ENCODE peak calls at places on chromosome 12, in eight cellular contexts. One of them, this sample, is unnamed.

GRCh38 chr12:65537978-65538377 is 259.5 kb downstream of the MSRB3 start:
- DNase-seq in B cell: no peak
- DNase-seq in HFFc6: no peak
- DNase-seq in PC-9: no peak
- DNase-seq in T-helper 17 cell: no peak
- DNase-seq in HTR-8/SVneo: no peak
- DNase-seq in cardiac fibroblast: no peak
- DNase-seq in stimulated activated CD8-positive, alpha-beta memory T cell treated with anti-CD3 and anti-CD28 coated beads, Interleukin-12 subunit alpha, Interleukin-12 subunit beta, amount 100 ng/mL, for 4 hours: no peak
- DNase-seq in this sample: no peak

GRCh38 chr12:111434049-111434448 is 28.3 kb downstream of the SH2B3 start:
- DNase-seq in HTR-8/SVneo: no peak
- DNase-seq in cardiac fibroblast: no peak
- DNase-seq in PC-9: no peak
- DNase-seq in stimulated activated CD8-positive, alpha-beta memory T cell treated with anti-CD3 and anti-CD28 coated beads, Interleukin-12 subunit alpha, Interleukin-12 subunit beta, amount 100 ng/mL, for 4 hours: no peak
- DNase-seq in B cell: no peak
- DNase-seq in T-helper 17 cell: no peak
- DNase-seq in HFFc6: no peak
- DNase-seq in this sample: no peak

GRCh38 chr12:110731479-110731878 is 11.2 kb downstream of the PPP1CC start:
- DNase-seq in cardiac fibroblast: no peak
- DNase-seq in HTR-8/SVneo: no peak
- DNase-seq in T-helper 17 cell: no peak
- DNase-seq in HFFc6: no peak
- DNase-seq in B cell: no peak
- DNase-seq in stimulated activated CD8-positive, alpha-beta memory T cell treated with anti-CD3 and anti-CD28 coated beads, Interleukin-12 subunit alpha, Interleukin-12 subunit beta, amount 100 ng/mL, for 4 hours: no peak
- DNase-seq in PC-9: no peak
- DNase-seq in this sample: no peak

GRCh38 chr12:2640709-2641108 is 154.1 kb upstream of the FKBP4 start:
- DNase-seq in HFFc6: peak; percentile 95
- DNase-seq in HTR-8/SVneo: peak; percentile 96
- DNase-seq in T-helper 17 cell: no peak
- DNase-seq in PC-9: peak; percentile 41
- DNase-seq in stimulated activated CD8-positive, alpha-beta memory T cell treated with anti-CD3 and anti-CD28 coated beads, Interleukin-12 subunit alpha, Interleukin-12 subunit beta, amount 100 ng/mL, for 4 hours: no peak
- DNase-seq in cardiac fibroblast: peak; percentile 94
- DNase-seq in B cell: no peak
- DNase-seq in this sample: peak; percentile 66

GRCh38 chr12:21615441-21615840 is 10.8 kb upstream of the GYS2 start:
- DNase-seq in cardiac fibroblast: peak; percentile 61
- DNase-seq in B cell: no peak
- DNase-seq in HFFc6: no peak
- DNase-seq in T-helper 17 cell: no peak
- DNase-seq in stimulated activated CD8-positive, alpha-beta memory T cell treated with anti-CD3 and anti-CD28 coated beads, Interleukin-12 subunit alpha, Interleukin-12 subunit beta, amount 100 ng/mL, for 4 hours: no peak
- DNase-seq in HTR-8/SVneo: no peak
- DNase-seq in PC-9: no peak
- DNase-seq in this sample: no peak

GRCh38 chr12:92059976-92060375 is 85.7 kb downstream of the BTG1 start:
- DNase-seq in HTR-8/SVneo: no peak
- DNase-seq in B cell: no peak
- DNase-seq in T-helper 17 cell: no peak
- DNase-seq in HFFc6: peak; percentile 75
- DNase-seq in cardiac fibroblast: peak; percentile 89
- DNase-seq in stimulated activated CD8-positive, alpha-beta memory T cell treated with anti-CD3 and anti-CD28 coated beads, Interleukin-12 subunit alpha, Interleukin-12 subunit beta, amount 100 ng/mL, for 4 hours: no peak
- DNase-seq in PC-9: no peak
- DNase-seq in this sample: no peak

GRCh38 chr12:121451931-121452330 is 52.0 kb downstream of the RNF34 start:
- DNase-seq in HTR-8/SVneo: no peak
- DNase-seq in PC-9: no peak
- DNase-seq in cardiac fibroblast: no peak
- DNase-seq in stimulated activated CD8-positive, alpha-beta memory T cell treated with anti-CD3 and anti-CD28 coated beads, Interleukin-12 subunit alpha, Interleukin-12 subunit beta, amount 100 ng/mL, for 4 hours: no peak
- DNase-seq in HFFc6: no peak
- DNase-seq in T-helper 17 cell: no peak
- DNase-seq in B cell: no peak
- DNase-seq in this sample: no peak

GRCh38 chr12:132460571-132460970 is 29.4 kb upstream of the FBRSL1 start:
- DNase-seq in stimulated activated CD8-positive, alpha-beta memory T cell treated with anti-CD3 and anti-CD28 coated beads, Interleukin-12 subunit alpha, Interleukin-12 subunit beta, amount 100 ng/mL, for 4 hours: no peak
- DNase-seq in HFFc6: no peak
- DNase-seq in T-helper 17 cell: no peak
- DNase-seq in cardiac fibroblast: peak; percentile 32
- DNase-seq in HTR-8/SVneo: no peak
- DNase-seq in B cell: no peak
- DNase-seq in PC-9: no peak
- DNase-seq in this sample: no peak

GRCh38 chr12:83128529-83128928 is 441.8 kb downstream of the TMTC2 start:
- DNase-seq in B cell: no peak
- DNase-seq in stimulated activated CD8-positive, alpha-beta memory T cell treated with anti-CD3 and anti-CD28 coated beads, Interleukin-12 subunit alpha, Interleukin-12 subunit beta, amount 100 ng/mL, for 4 hours: no peak
- DNase-seq in T-helper 17 cell: no peak
- DNase-seq in PC-9: no peak
- DNase-seq in HFFc6: no peak
- DNase-seq in HTR-8/SVneo: no peak
- DNase-seq in cardiac fibroblast: peak; percentile 4
- DNase-seq in this sample: no peak

GRCh38 chr12:124640096-124640495 is 72.7 kb upstream of the NCOR2 start:
- DNase-seq in B cell: no peak
- DNase-seq in cardiac fibroblast: peak; percentile 76
- DNase-seq in HTR-8/SVneo: peak; percentile 36
- DNase-seq in HFFc6: peak; percentile 64
- DNase-seq in T-helper 17 cell: no peak
- DNase-seq in PC-9: peak; percentile 85
- DNase-seq in stimulated activated CD8-positive, alpha-beta memory T cell treated with anti-CD3 and anti-CD28 coated beads, Interleukin-12 subunit alpha, Interleukin-12 subunit beta, amount 100 ng/mL, for 4 hours: no peak
- DNase-seq in this sample: no peak

GRCh38 chr12:27975222-27976136 is 2.9 kb upstream of the PTHLH start:
- DNase-seq in B cell: no peak
- DNase-seq in HTR-8/SVneo: peak; percentile 56
- DNase-seq in HFFc6: peak; percentile 27
- DNase-seq in T-helper 17 cell: no peak
- DNase-seq in PC-9: no peak
- DNase-seq in cardiac fibroblast: peak; percentile 67
- DNase-seq in stimulated activated CD8-positive, alpha-beta memory T cell treated with anti-CD3 and anti-CD28 coated beads, Interleukin-12 subunit alpha, Interleukin-12 subunit beta, amount 100 ng/mL, for 4 hours: no peak
- DNase-seq in this sample: no peak

GRCh38 chr12:116053479-116054195 is 223.9 kb downstream of the MED13L start:
- DNase-seq in HTR-8/SVneo: no peak
- DNase-seq in HFFc6: peak; percentile 50
- DNase-seq in cardiac fibroblast: peak; percentile 95
- DNase-seq in stimulated activated CD8-positive, alpha-beta memory T cell treated with anti-CD3 and anti-CD28 coated beads, Interleukin-12 subunit alpha, Interleukin-12 subunit beta, amount 100 ng/mL, for 4 hours: no peak
- DNase-seq in PC-9: peak; percentile 53
- DNase-seq in T-helper 17 cell: no peak
- DNase-seq in B cell: no peak
- DNase-seq in this sample: no peak

GRCh38 chr12:113841786-113842185 is 124.3 kb downstream of the RBM19 start:
- DNase-seq in cardiac fibroblast: no peak
- DNase-seq in PC-9: no peak
- DNase-seq in stimulated activated CD8-positive, alpha-beta memory T cell treated with anti-CD3 and anti-CD28 coated beads, Interleukin-12 subunit alpha, Interleukin-12 subunit beta, amount 100 ng/mL, for 4 hours: no peak
- DNase-seq in B cell: no peak
- DNase-seq in HTR-8/SVneo: no peak
- DNase-seq in T-helper 17 cell: no peak
- DNase-seq in HFFc6: no peak
- DNase-seq in this sample: no peak

GRCh38 chr12:104588048-104588942 is 131.5 kb downstream of the CHST11 start:
- DNase-seq in PC-9: peak; percentile 98
- DNase-seq in T-helper 17 cell: no peak
- DNase-seq in HFFc6: peak; percentile 37
- DNase-seq in stimulated activated CD8-positive, alpha-beta memory T cell treated with anti-CD3 and anti-CD28 coated beads, Interleukin-12 subunit alpha, Interleukin-12 subunit beta, amount 100 ng/mL, for 4 hours: no peak
- DNase-seq in HTR-8/SVneo: peak; percentile 49
- DNase-seq in B cell: no peak
- DNase-seq in cardiac fibroblast: peak; percentile 87
- DNase-seq in this sample: no peak

GRCh38 chr12:24560867-24561266 is 388.0 kb downstream of the BCAT1 start:
- DNase-seq in stimulated activated CD8-positive, alpha-beta memory T cell treated with anti-CD3 and anti-CD28 coated beads, Interleukin-12 subunit alpha, Interleukin-12 subunit beta, amount 100 ng/mL, for 4 hours: no peak
- DNase-seq in HTR-8/SVneo: no peak
- DNase-seq in PC-9: no peak
- DNase-seq in B cell: no peak
- DNase-seq in HFFc6: no peak
- DNase-seq in T-helper 17 cell: no peak
- DNase-seq in cardiac fibroblast: peak; percentile 48
- DNase-seq in this sample: no peak

GRCh38 chr12:15540025-15540424 is 217.7 kb downstream of the PTPRO start:
- DNase-seq in T-helper 17 cell: no peak
- DNase-seq in cardiac fibroblast: no peak
- DNase-seq in HFFc6: no peak
- DNase-seq in HTR-8/SVneo: no peak
- DNase-seq in B cell: no peak
- DNase-seq in stimulated activated CD8-positive, alpha-beta memory T cell treated with anti-CD3 and anti-CD28 coated beads, Interleukin-12 subunit alpha, Interleukin-12 subunit beta, amount 100 ng/mL, for 4 hours: no peak
- DNase-seq in PC-9: no peak
- DNase-seq in this sample: no peak

GRCh38 chr12:131454418-131455217 is 256.3 kb upstream of the SFSWAP start:
- DNase-seq in PC-9: peak; percentile 45
- DNase-seq in T-helper 17 cell: no peak
- DNase-seq in cardiac fibroblast: no peak
- DNase-seq in HFFc6: no peak
- DNase-seq in HTR-8/SVneo: peak; percentile 55
- DNase-seq in stimulated activated CD8-positive, alpha-beta memory T cell treated with anti-CD3 and anti-CD28 coated beads, Interleukin-12 subunit alpha, Interleukin-12 subunit beta, amount 100 ng/mL, for 4 hours: no peak
- DNase-seq in B cell: peak; percentile 28
- DNase-seq in this sample: no peak

GRCh38 chr12:120225852-120226640 is 25.1 kb upstream of the RPLP0 start:
- DNase-seq in stimulated activated CD8-positive, alpha-beta memory T cell treated with anti-CD3 and anti-CD28 coated beads, Interleukin-12 subunit alpha, Interleukin-12 subunit beta, amount 100 ng/mL, for 4 hours: no peak
- DNase-seq in T-helper 17 cell: no peak
- DNase-seq in PC-9: no peak
- DNase-seq in HFFc6: no peak
- DNase-seq in cardiac fibroblast: peak; percentile 44
- DNase-seq in HTR-8/SVneo: no peak
- DNase-seq in B cell: no peak
- DNase-seq in this sample: no peak

GRCh38 chr12:44788731-44789130 is 87.4 kb downstream of the NELL2 start:
- DNase-seq in stimulated activated CD8-positive, alpha-beta memory T cell treated with anti-CD3 and anti-CD28 coated beads, Interleukin-12 subunit alpha, Interleukin-12 subunit beta, amount 100 ng/mL, for 4 hours: no peak
- DNase-seq in T-helper 17 cell: no peak
- DNase-seq in HTR-8/SVneo: no peak
- DNase-seq in B cell: no peak
- DNase-seq in cardiac fibroblast: no peak
- DNase-seq in HFFc6: no peak
- DNase-seq in PC-9: no peak
- DNase-seq in this sample: no peak

GRCh38 chr12:43011383-43011926 is 421.9 kb upstream of the PRICKLE1 start:
- DNase-seq in B cell: no peak
- DNase-seq in HTR-8/SVneo: no peak
- DNase-seq in T-helper 17 cell: no peak
- DNase-seq in HFFc6: no peak
- DNase-seq in PC-9: no peak
- DNase-seq in cardiac fibroblast: no peak
- DNase-seq in stimulated activated CD8-positive, alpha-beta memory T cell treated with anti-CD3 and anti-CD28 coated beads, Interleukin-12 subunit alpha, Interleukin-12 subunit beta, amount 100 ng/mL, for 4 hours: no peak
- DNase-seq in this sample: no peak

GRCh38 chr12:62256408-62257079 is 3.7 kb upstream of the USP15 start:
- DNase-seq in HFFc6: no peak
- DNase-seq in stimulated activated CD8-positive, alpha-beta memory T cell treated with anti-CD3 and anti-CD28 coated beads, Interleukin-12 subunit alpha, Interleukin-12 subunit beta, amount 100 ng/mL, for 4 hours: peak; percentile 58
- DNase-seq in PC-9: no peak
- DNase-seq in HTR-8/SVneo: no peak
- DNase-seq in cardiac fibroblast: peak; percentile 34
- DNase-seq in T-helper 17 cell: no peak
- DNase-seq in B cell: no peak
- DNase-seq in this sample: no peak

GRCh38 chr12:132275110-132275531 is 54.3 kb downstream of the GALNT9 start:
- DNase-seq in cardiac fibroblast: peak; percentile 39
- DNase-seq in B cell: no peak
- DNase-seq in HTR-8/SVneo: peak; percentile 83
- DNase-seq in HFFc6: peak; percentile 45
- DNase-seq in stimulated activated CD8-positive, alpha-beta memory T cell treated with anti-CD3 and anti-CD28 coated beads, Interleukin-12 subunit alpha, Interleukin-12 subunit beta, amount 100 ng/mL, for 4 hours: no peak
- DNase-seq in PC-9: no peak
- DNase-seq in T-helper 17 cell: no peak
- DNase-seq in this sample: peak; percentile 35

GRCh38 chr12:16121953-16122352 is 155.5 kb downstream of the SLC15A5 start:
- DNase-seq in T-helper 17 cell: no peak
- DNase-seq in PC-9: no peak
- DNase-seq in HTR-8/SVneo: no peak
- DNase-seq in HFFc6: no peak
- DNase-seq in B cell: no peak
- DNase-seq in cardiac fibroblast: no peak
- DNase-seq in stimulated activated CD8-positive, alpha-beta memory T cell treated with anti-CD3 and anti-CD28 coated beads, Interleukin-12 subunit alpha, Interleukin-12 subunit beta, amount 100 ng/mL, for 4 hours: no peak
- DNase-seq in this sample: no peak

GRCh38 chr12:6132496-6132895 is 8.0 kb upstream of the VWF start:
- DNase-seq in PC-9: no peak
- DNase-seq in HTR-8/SVneo: no peak
- DNase-seq in B cell: no peak
- DNase-seq in HFFc6: no peak
- DNase-seq in T-helper 17 cell: no peak
- DNase-seq in cardiac fibroblast: no peak
- DNase-seq in stimulated activated CD8-positive, alpha-beta memory T cell treated with anti-CD3 and anti-CD28 coated beads, Interleukin-12 subunit alpha, Interleukin-12 subunit beta, amount 100 ng/mL, for 4 hours: no peak
- DNase-seq in this sample: no peak

GRCh38 chr12:54300732-54301427 is at the start of gene NFE2:
- DNase-seq in PC-9: peak; percentile 81
- DNase-seq in HTR-8/SVneo: peak; percentile 68
- DNase-seq in T-helper 17 cell: no peak
- DNase-seq in B cell: peak; percentile 54
- DNase-seq in cardiac fibroblast: peak; percentile 52
- DNase-seq in stimulated activated CD8-positive, alpha-beta memory T cell treated with anti-CD3 and anti-CD28 coated beads, Interleukin-12 subunit alpha, Interleukin-12 subunit beta, amount 100 ng/mL, for 4 hours: no peak
- DNase-seq in HFFc6: peak; percentile 66
- DNase-seq in this sample: no peak

GRCh38 chr12:54430471-54431075 is 11.5 kb upstream of the ITGA5 start:
- DNase-seq in PC-9: no peak
- DNase-seq in B cell: no peak
- DNase-seq in T-helper 17 cell: no peak
- DNase-seq in HFFc6: no peak
- DNase-seq in HTR-8/SVneo: no peak
- DNase-seq in cardiac fibroblast: no peak
- DNase-seq in stimulated activated CD8-positive, alpha-beta memory T cell treated with anti-CD3 and anti-CD28 coated beads, Interleukin-12 subunit alpha, Interleukin-12 subunit beta, amount 100 ng/mL, for 4 hours: no peak
- DNase-seq in this sample: no peak

GRCh38 chr12:114918535-114919233 is 234.7 kb upstream of the TBX3 start:
- DNase-seq in T-helper 17 cell: no peak
- DNase-seq in PC-9: peak; percentile 88
- DNase-seq in cardiac fibroblast: peak; percentile 85
- DNase-seq in B cell: no peak
- DNase-seq in HFFc6: peak; percentile 75
- DNase-seq in HTR-8/SVneo: peak; percentile 50
- DNase-seq in stimulated activated CD8-positive, alpha-beta memory T cell treated with anti-CD3 and anti-CD28 coated beads, Interleukin-12 subunit alpha, Interleukin-12 subunit beta, amount 100 ng/mL, for 4 hours: no peak
- DNase-seq in this sample: no peak

GRCh38 chr12:40325349-40325960 is 100.7 kb downstream of the LRRK2 start:
- DNase-seq in HTR-8/SVneo: peak; percentile 0
- DNase-seq in B cell: peak; percentile 32
- DNase-seq in HFFc6: no peak
- DNase-seq in T-helper 17 cell: no peak
- DNase-seq in stimulated activated CD8-positive, alpha-beta memory T cell treated with anti-CD3 and anti-CD28 coated beads, Interleukin-12 subunit alpha, Interleukin-12 subunit beta, amount 100 ng/mL, for 4 hours: no peak
- DNase-seq in cardiac fibroblast: peak; percentile 37
- DNase-seq in PC-9: peak; percentile 68
- DNase-seq in this sample: no peak

GRCh38 chr12:124236651-124237050 is 58.2 kb upstream of the RFLNA start:
- DNase-seq in stimulated activated CD8-positive, alpha-beta memory T cell treated with anti-CD3 and anti-CD28 coated beads, Interleukin-12 subunit alpha, Interleukin-12 subunit beta, amount 100 ng/mL, for 4 hours: no peak
- DNase-seq in T-helper 17 cell: no peak
- DNase-seq in PC-9: no peak
- DNase-seq in B cell: no peak
- DNase-seq in cardiac fibroblast: peak; percentile 86
- DNase-seq in HFFc6: peak; percentile 77
- DNase-seq in HTR-8/SVneo: no peak
- DNase-seq in this sample: no peak

GRCh38 chr12:27511031-27511722 is 12.8 kb upstream of the PPFIBP1 start:
- DNase-seq in T-helper 17 cell: no peak
- DNase-seq in stimulated activated CD8-positive, alpha-beta memory T cell treated with anti-CD3 and anti-CD28 coated beads, Interleukin-12 subunit alpha, Interleukin-12 subunit beta, amount 100 ng/mL, for 4 hours: no peak
- DNase-seq in cardiac fibroblast: peak; percentile 32
- DNase-seq in HTR-8/SVneo: no peak
- DNase-seq in PC-9: no peak
- DNase-seq in HFFc6: no peak
- DNase-seq in B cell: no peak
- DNase-seq in this sample: no peak

GRCh38 chr12:120710805-120711296 is 593 bp downstream of the UNC119B start:
- DNase-seq in cardiac fibroblast: no peak
- DNase-seq in PC-9: no peak
- DNase-seq in B cell: peak; percentile 42
- DNase-seq in HTR-8/SVneo: no peak
- DNase-seq in stimulated activated CD8-positive, alpha-beta memory T cell treated with anti-CD3 and anti-CD28 coated beads, Interleukin-12 subunit alpha, Interleukin-12 subunit beta, amount 100 ng/mL, for 4 hours: no peak
- DNase-seq in HFFc6: no peak
- DNase-seq in T-helper 17 cell: peak; percentile 15
- DNase-seq in this sample: no peak

GRCh38 chr12:129226005-129226404 is 372.7 kb downstream of the GLT1D1 start:
- DNase-seq in cardiac fibroblast: no peak
- DNase-seq in T-helper 17 cell: no peak
- DNase-seq in B cell: no peak
- DNase-seq in HTR-8/SVneo: no peak
- DNase-seq in stimulated activated CD8-positive, alpha-beta memory T cell treated with anti-CD3 and anti-CD28 coated beads, Interleukin-12 subunit alpha, Interleukin-12 subunit beta, amount 100 ng/mL, for 4 hours: no peak
- DNase-seq in PC-9: no peak
- DNase-seq in HFFc6: no peak
- DNase-seq in this sample: no peak